ENCODE peak calls at places on chromosome 7, in four cellular contexts. K is upper lobe of right lung, I is A549, C is IMR-90. P is an unnamed sample.

GRCh38 chr7:17682586-17682985 is 257.7 kb downstream of the SNX13 start:
- DNase-seq in K (no peak), C (no peak), I (no peak), P (no peak)

GRCh38 chr7:84191261-84191660 is 3.3 kb downstream of the SEMA3A start:
- DNase-seq in C (peak), I (no peak), K (no peak), P (no peak)

GRCh38 chr7:91519241-91520200 is 255.3 kb downstream of the FZD1 start:
- DNase-seq in K (no peak), C (no peak), I (no peak), P (peak)

GRCh38 chr7:126803060-126803665 is 449.6 kb downstream of the GRM8 start:
- DNase-seq in I (peak), C (peak), K (no peak), P (peak)

GRCh38 chr7:138981332-138982203 is at the start of gene KIAA1549:
- DNase-seq in K (peak), I (peak), C (peak), P (no peak)

GRCh38 chr7:127187740-127188139 is 65.0 kb downstream of the GRM8 start:
- DNase-seq in C (no peak), K (no peak), I (no peak), P (no peak)

GRCh38 chr7:17103984-17104383 is 194.5 kb upstream of the AHR start:
- DNase-seq in K (no peak), I (no peak), C (no peak), P (no peak)

GRCh38 chr7:30562498-30562897 is 32.2 kb upstream of the GARS1 start:
- DNase-seq in C (peak), I (no peak), K (no peak), P (peak)

GRCh38 chr7:49778731-49779270 is 5.4 kb downstream of the VWC2 start:
- DNase-seq in I (no peak), K (no peak), C (no peak), P (no peak)

GRCh38 chr7:49775949-49776443 is 2.6 kb downstream of the VWC2 start:
- DNase-seq in K (no peak), C (no peak), I (no peak), P (no peak)

GRCh38 chr7:49774459-49775064 is 1.1 kb downstream of the VWC2 start:
- DNase-seq in I (no peak), C (no peak), K (no peak), P (no peak)

GRCh38 chr7:49775065-49775948 is 1.9 kb downstream of the VWC2 start:
- DNase-seq in K (no peak), I (no peak), C (no peak), P (no peak)

GRCh38 chr7:49776994-49777393 is 3.6 kb downstream of the VWC2 start:
- DNase-seq in C (no peak), K (no peak), I (no peak), P (no peak)
- TF ChIP-seq CTCF in C (no peak), K (no peak), I (no peak), P (peak)

GRCh38 chr7:93836111-93836510 is 54.4 kb downstream of the TFPI2 start:
- DNase-seq in I (no peak), C (no peak), K (no peak), P (no peak)
- H3K4me3 ChIP-seq in I (no peak), C (no peak), K (no peak), P (peak)

GRCh38 chr7:1758859-1759521 is 88.9 kb downstream of the ELFN1 start:
- DNase-seq in K (peak), C (no peak), I (no peak), P (no peak)
- TF ChIP-seq CTCF in K (no peak), C (no peak), I (no peak), P (no peak)

GRCh38 chr7:150947761-150948680 is 30.1 kb downstream of the KCNH2 start:
- DNase-seq in K (peak), C (no peak), I (no peak), P (no peak)
- H3K4me3 ChIP-seq in K (no peak), C (no peak), I (no peak), P (no peak)

GRCh38 chr7:43729924-43730248 is 563 bp upstream of the COA1 start:
- DNase-seq in K (no peak), I (no peak), C (no peak), P (no peak)

GRCh38 chr7:43727494-43727893 is 1.8 kb downstream of the COA1 start:
- DNase-seq in K (no peak), I (no peak), C (no peak), P (no peak)

GRCh38 chr7:43726466-43726865 is 2.9 kb downstream of the COA1 start:
- DNase-seq in I (no peak), K (no peak), C (no peak), P (no peak)

GRCh38 chr7:43727003-43727402 is 2.3 kb downstream of the COA1 start:
- DNase-seq in K (no peak), I (no peak), C (no peak), P (no peak)

GRCh38 chr7:43729214-43729923 is at the start of gene COA1:
- DNase-seq in K (peak), C (peak), I (peak), P (peak)
- TF ChIP-seq CTCF in K (no peak), C (no peak), I (no peak), P (peak)

P was measured in brain microvascular endothelial cell.